ENCODE peak calls at places on chromosomes 13 and 19, in four cellular contexts. Q is endothelial cell of umbilical vein, R is H1, V is SK-N-SH. G is an unnamed sample.

GRCh38 chr19:37594982-37595382 is 306 bp downstream of the ZNF540 start:
- DNase-seq in Q (no peak), R (no peak), V (no peak), G (peak)

GRCh38 chr13:68261105-68261504 is 1031.0 kb upstream of the PCDH9 start:
- DNase-seq in Q (no peak), R (peak), V (no peak), G (peak)

GRCh38 chr19:45981350-45981749 is 7.7 kb upstream of the NOVA2 start:
- DNase-seq in Q (no peak), R (peak), V (no peak), G (no peak)

GRCh38 chr13:35143123-35143522 is 201.1 kb downstream of the NBEA start:
- DNase-seq in Q (no peak), R (no peak), V (no peak), G (no peak)

GRCh38 chr19:16266586-16266942 is 58.1 kb upstream of the KLF2 start:
- DNase-seq in Q (no peak), R (no peak), V (no peak), G (peak)

GRCh38 chr13:97249797-97250495 is 27.8 kb downstream of the MBNL2 start:
- DNase-seq in Q (no peak), R (no peak), V (no peak), G (no peak)

GRCh38 chr13:30616927-30617314 is 799 bp upstream of the USPL1 start:
- DNase-seq in Q (peak), R (no peak), V (peak), G (peak)

GRCh38 chr13:48818495-48818961 is 157.2 kb upstream of the FNDC3A start:
- DNase-seq in Q (peak), R (no peak), V (no peak), G (no peak)

GRCh38 chr13:36193151-36193855 is 21.1 kb downstream of the SOHLH2 start:
- DNase-seq in Q (no peak), R (no peak), V (no peak), G (no peak)

GRCh38 chr19:8017808-8018207 is 12.4 kb upstream of the ELAVL1 start:
- DNase-seq in Q (no peak), R (no peak), V (no peak), G (peak)

GRCh38 chr13:71587778-71588177 is 279.2 kb downstream of the DACH1 start:
- DNase-seq in Q (no peak), R (no peak), V (no peak), G (no peak)

GRCh38 chr13:74226791-74227475 is 92.7 kb upstream of the KLF12 start:
- DNase-seq in Q (no peak), R (no peak), V (no peak), G (no peak)

GRCh38 chr13:33322965-33323668 is 37.6 kb upstream of the STARD13 start:
- DNase-seq in Q (no peak), R (no peak), V (no peak), G (no peak)

GRCh38 chr13:82647540-82647939 is 1234.7 kb downstream of the SLITRK1 start:
- DNase-seq in Q (no peak), R (no peak), V (no peak), G (no peak)

GRCh38 chr19:14554382-14554812 is 17.5 kb downstream of the NDUFB7 start:
- DNase-seq in Q (no peak), R (peak), V (no peak), G (no peak)

GRCh38 chr19:5714819-5715218 is 5.1 kb downstream of the LONP1 start:
- DNase-seq in Q (no peak), R (no peak), V (no peak), G (no peak)

GRCh38 chr19:10074153-10074552 is 12.0 kb upstream of the SHFL start:
- DNase-seq in Q (peak), R (no peak), V (no peak), G (peak)

GRCh38 chr13:98838776-98839175 is 86.3 kb upstream of the SLC15A1 start:
- DNase-seq in Q (no peak), R (no peak), V (no peak), G (no peak)

GRCh38 chr13:98843482-98843877 is 91.0 kb upstream of the SLC15A1 start:
- DNase-seq in Q (no peak), R (no peak), V (no peak), G (no peak)

GRCh38 chr13:98839826-98840769 is 87.6 kb upstream of the SLC15A1 start:
- DNase-seq in Q (peak), R (peak), V (peak), G (peak)

GRCh38 chr13:98842858-98843481 is 90.5 kb upstream of the SLC15A1 start:
- DNase-seq in Q (peak), R (peak), V (peak), G (peak)

DNA sequence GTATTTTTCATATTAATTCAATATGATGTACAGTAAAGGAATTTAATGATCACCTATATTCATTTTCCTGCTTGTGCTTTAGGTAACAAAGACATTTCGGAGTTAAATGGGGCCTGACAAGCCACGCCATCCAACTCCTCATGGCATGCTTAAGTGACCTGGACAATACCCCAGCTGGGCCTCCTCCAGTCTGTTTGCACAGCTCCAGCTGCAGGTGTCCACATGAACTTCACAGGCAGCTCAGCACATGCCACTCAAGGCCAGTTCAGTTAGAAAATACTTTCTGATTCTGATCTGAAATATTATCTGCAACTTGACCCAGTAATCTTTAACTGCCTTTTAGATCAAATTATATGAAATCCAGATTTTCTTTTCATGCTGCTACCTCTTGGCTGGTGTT is 89.6 kb upstream of the SLC15A1 start:
- DNase-seq in Q (no peak), R (no peak), V (no peak), G (no peak)
- TF ChIP-seq MAX in Q (no peak), R (no peak), V (no peak), G (no peak)

GRCh38 chr13:112693831-112694497 is 4.1 kb downstream of the ATP11A start:
- DNase-seq in Q (peak), R (no peak), V (no peak), G (peak)

GRCh38 chr13:112690242-112690943 is 555 bp downstream of the ATP11A start:
- DNase-seq in Q (peak), R (no peak), V (peak), G (peak)

GRCh38 chr13:112689498-112690241 is at the start of gene ATP11A:
- DNase-seq in Q (peak), R (peak), V (peak), G (peak)

GRCh38 chr13:112692104-112692503 is 2.3 kb downstream of the ATP11A start:
- DNase-seq in Q (no peak), R (no peak), V (no peak), G (no peak)

DNA sequence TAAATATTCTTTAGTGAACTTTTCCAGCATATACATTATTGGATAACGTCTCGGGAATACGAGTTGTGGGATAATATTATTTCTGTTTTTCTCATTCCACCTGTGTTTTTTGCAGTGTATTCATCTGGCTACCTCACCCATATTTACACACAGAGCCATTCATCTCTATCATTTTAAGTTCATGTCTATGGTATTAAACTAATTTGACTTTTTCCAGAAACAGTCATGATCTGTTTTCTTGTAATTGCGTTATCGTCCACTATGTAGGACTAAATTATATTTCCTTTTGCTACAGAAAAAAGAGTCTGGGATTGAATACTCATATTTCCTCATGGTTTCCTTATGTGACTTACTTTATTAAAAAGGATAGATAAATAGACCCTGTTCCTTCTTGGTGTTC is 2.7 kb downstream of the ATP11A start:
- DNase-seq in Q (no peak), R (no peak), V (peak), G (no peak)
- H3K4me3 ChIP-seq in Q (no peak), R (no peak), V (no peak), G (peak)

GRCh38 chr19:41330476-41330875 is 20.5 kb downstream of the CCDC97 start:
- DNase-seq in Q (no peak), R (no peak), V (no peak), G (no peak)
- TF ChIP-seq MAX in Q (no peak), R (no peak), V (no peak), G (no peak)

DNA sequence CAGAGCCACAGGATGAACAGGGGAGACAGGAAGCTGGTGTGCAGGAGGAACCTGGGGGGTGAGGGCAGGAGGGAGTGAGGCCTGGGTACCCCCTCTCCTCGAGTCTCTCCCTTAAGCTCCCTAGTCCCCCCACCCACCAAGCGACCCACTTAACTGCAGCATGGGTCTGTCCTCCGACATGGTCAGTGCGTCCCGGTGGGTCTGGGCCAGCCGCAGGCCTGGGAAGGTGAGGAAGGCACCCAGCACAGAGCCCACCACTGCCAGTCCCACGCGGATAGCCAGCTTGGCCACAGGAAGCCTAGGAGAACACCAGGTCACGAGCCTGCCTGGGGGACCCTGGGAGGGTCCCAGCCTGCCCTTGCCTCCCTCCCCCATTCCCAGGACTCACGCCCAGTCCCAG is 16.9 kb downstream of the TMEM161A start:
- DNase-seq in Q (no peak), R (no peak), V (no peak), G (no peak)
- H3K4me3 ChIP-seq in Q (no peak), R (no peak), V (no peak), G (no peak)

GRCh38 chr13:37679043-37679442 is 80.5 kb upstream of the POSTN start:
- DNase-seq in Q (no peak), R (no peak), V (no peak), G (no peak)
- TF ChIP-seq MAX in Q (no peak), R (no peak), V (no peak), G (no peak)

DNA sequence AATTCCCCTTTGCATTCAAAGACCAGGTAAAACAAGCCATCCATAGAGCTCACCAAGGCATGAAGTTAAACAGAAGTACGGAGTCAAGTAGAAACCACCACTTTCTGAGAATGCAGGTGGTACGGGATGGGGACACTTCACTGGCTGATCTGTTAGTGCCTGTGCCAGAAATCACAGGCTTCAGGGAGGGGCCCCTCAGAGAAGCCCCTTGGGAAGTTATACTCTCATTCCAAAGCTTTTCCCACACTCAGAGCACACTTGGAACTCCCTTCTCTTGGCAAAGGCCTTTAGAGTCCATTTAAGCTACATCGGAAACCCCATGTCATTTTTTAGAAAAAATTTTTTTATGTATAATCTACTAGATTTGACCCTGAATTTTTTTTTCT is 80.7 kb upstream of the WASF3 start:
- DNase-seq in Q (no peak), R (no peak), V (no peak), G (no peak)
- H3K4me3 ChIP-seq in Q (no peak), R (peak), V (no peak), G (no peak)

DNA sequence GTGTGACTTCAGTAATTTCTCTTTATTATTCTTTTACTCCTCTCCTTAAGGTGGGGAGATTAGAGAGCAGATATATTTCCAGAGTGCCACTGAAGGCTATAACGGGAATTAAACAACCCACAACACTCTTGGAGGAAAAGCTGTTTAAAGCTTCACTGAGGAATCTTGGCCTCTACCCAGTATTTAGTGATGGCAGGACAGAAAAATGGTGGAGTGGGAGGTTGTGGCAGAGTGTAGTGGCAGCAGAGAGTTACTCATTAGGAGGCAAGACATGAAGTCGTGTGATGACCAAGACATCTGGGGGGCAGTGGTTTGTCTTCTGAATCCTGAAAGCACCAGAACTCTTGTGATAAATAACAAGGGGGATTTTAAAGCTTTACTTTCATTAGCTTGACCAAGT is 563.5 kb upstream of the SLITRK5 start:
- DNase-seq in Q (no peak), R (no peak), V (no peak), G (no peak)
- TF ChIP-seq MAX in Q (no peak), R (no peak), V (no peak), G (no peak)

DNA sequence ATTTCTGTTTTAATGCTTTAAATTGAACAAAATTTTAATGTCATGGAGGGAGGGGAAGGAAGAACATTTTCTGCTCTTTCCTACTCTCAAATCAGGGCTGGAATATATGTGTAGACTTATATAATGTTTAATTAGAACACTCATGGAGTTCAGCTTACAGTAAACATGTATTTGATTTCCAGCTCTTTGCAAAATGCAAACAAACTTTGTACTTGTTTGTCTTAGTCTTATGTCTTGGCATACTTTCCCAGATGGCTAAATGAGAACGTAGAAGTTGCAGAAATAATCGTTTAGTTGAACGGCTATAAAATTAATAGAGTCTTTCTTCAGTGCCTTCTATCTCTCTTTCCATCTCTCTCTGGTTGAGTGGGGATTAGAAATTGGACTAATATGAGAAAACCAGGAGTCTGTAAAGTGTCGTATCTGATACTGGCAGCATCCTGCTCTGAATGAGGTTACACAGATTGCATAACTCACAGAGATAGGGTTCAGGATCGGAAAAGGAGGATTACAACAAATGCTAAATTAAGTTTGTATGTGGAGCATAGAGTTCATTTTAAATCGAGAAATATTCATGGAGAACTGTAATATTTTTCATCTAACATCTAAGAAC is 82.3 kb downstream of the FGF9 start:
- DNase-seq in Q (no peak), R (no peak), V (no peak), G (no peak)
- H3K4me3 ChIP-seq in Q (no peak), R (no peak), V (no peak), G (no peak)

DNA sequence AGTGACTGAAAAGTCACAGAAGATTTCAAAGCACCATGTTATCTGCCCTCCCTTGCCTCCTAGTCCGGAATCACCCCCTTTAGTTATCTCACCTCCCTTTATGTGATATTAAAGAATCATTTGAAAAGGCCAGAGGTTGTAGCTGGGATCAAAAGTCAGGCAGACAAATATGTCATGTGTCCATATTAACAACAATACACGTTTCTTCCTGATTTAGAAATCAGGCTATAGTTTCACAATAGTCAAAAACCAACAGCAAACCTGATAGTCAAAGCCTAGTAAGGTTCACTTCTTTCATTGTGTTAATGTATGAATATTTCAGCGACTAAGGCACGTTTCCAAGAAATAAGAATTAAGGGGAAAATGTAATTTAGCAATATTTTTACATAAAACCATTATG is 326.7 kb downstream of the ITGBL1 start:
- DNase-seq in Q (no peak), R (no peak), V (no peak), G (no peak)
- TF ChIP-seq MAX in Q (no peak), R (no peak), V (no peak), G (no peak)

G was measured in NB4.